ENCODE peak calls at places on chromosomes 3 and 15, in ten cellular contexts. One of them, this sample, is unnamed.

GRCh38 chr3:98954806-98955205 is 53.3 kb upstream of the DCBLD2 start:
- DNase-seq in fibroblast of the conjunctiva: no peak
- DNase-seq in activated naive CD4-positive, alpha-beta T cell treated with anti-CD3 and anti-CD28 coated beads, Interleukin-2, amount 50 U/mL, for 72 hours: no peak
- DNase-seq in CD4-positive, alpha-beta T cell: no peak
- DNase-seq in C1 segment of cervical spinal cord: no peak
- DNase-seq in NT2/D1: no peak
- DNase-seq in tibial artery: no peak
- DNase-seq in brain microvascular endothelial cell: no peak
- DNase-seq in NCI-H460: no peak
- DNase-seq in GM20000: no peak
- DNase-seq in this sample: no peak

GRCh38 chr3:18062289-18063025 is 320.0 kb upstream of the TBC1D5 start:
- DNase-seq in GM20000: no peak
- DNase-seq in brain microvascular endothelial cell: peak; percentile 24
- DNase-seq in tibial artery: no peak
- DNase-seq in NT2/D1: no peak
- DNase-seq in C1 segment of cervical spinal cord: no peak
- DNase-seq in activated naive CD4-positive, alpha-beta T cell treated with anti-CD3 and anti-CD28 coated beads, Interleukin-2, amount 50 U/mL, for 72 hours: no peak
- DNase-seq in fibroblast of the conjunctiva: no peak
- DNase-seq in CD4-positive, alpha-beta T cell: no peak
- DNase-seq in NCI-H460: no peak
- DNase-seq in this sample: no peak

GRCh38 chr15:67914537-67915373 is 74.9 kb upstream of the RNU6-1 start:
- DNase-seq in brain microvascular endothelial cell: peak; percentile 16
- DNase-seq in fibroblast of the conjunctiva: peak; percentile 56
- DNase-seq in GM20000: no peak
- DNase-seq in tibial artery: peak; percentile 90
- DNase-seq in CD4-positive, alpha-beta T cell: no peak
- DNase-seq in NCI-H460: peak; percentile 20
- DNase-seq in activated naive CD4-positive, alpha-beta T cell treated with anti-CD3 and anti-CD28 coated beads, Interleukin-2, amount 50 U/mL, for 72 hours: no peak
- DNase-seq in NT2/D1: no peak
- DNase-seq in C1 segment of cervical spinal cord: peak; percentile 4
- DNase-seq in this sample: no peak

GRCh38 chr3:152376351-152377183 is 107.8 kb downstream of the MBNL1 start:
- DNase-seq in tibial artery: peak; percentile 71
- DNase-seq in CD4-positive, alpha-beta T cell: no peak
- DNase-seq in fibroblast of the conjunctiva: peak; percentile 60
- DNase-seq in NCI-H460: peak; percentile 44
- DNase-seq in NT2/D1: no peak
- DNase-seq in activated naive CD4-positive, alpha-beta T cell treated with anti-CD3 and anti-CD28 coated beads, Interleukin-2, amount 50 U/mL, for 72 hours: no peak
- DNase-seq in brain microvascular endothelial cell: no peak
- DNase-seq in C1 segment of cervical spinal cord: no peak
- DNase-seq in GM20000: peak; percentile 23
- DNase-seq in this sample: no peak

GRCh38 chr3:42043116-42043796 is 47.9 kb upstream of the TRAK1 start:
- DNase-seq in GM20000: no peak
- DNase-seq in CD4-positive, alpha-beta T cell: no peak
- DNase-seq in brain microvascular endothelial cell: peak; percentile 93
- DNase-seq in tibial artery: no peak
- DNase-seq in C1 segment of cervical spinal cord: no peak
- DNase-seq in NT2/D1: peak; percentile 92
- DNase-seq in fibroblast of the conjunctiva: no peak
- DNase-seq in activated naive CD4-positive, alpha-beta T cell treated with anti-CD3 and anti-CD28 coated beads, Interleukin-2, amount 50 U/mL, for 72 hours: no peak
- DNase-seq in NCI-H460: no peak
- DNase-seq in this sample: no peak

GRCh38 chr15:52652984-52653383 is 26.2 kb downstream of the ATOSA start:
- DNase-seq in activated naive CD4-positive, alpha-beta T cell treated with anti-CD3 and anti-CD28 coated beads, Interleukin-2, amount 50 U/mL, for 72 hours: no peak
- DNase-seq in GM20000: no peak
- DNase-seq in NT2/D1: no peak
- DNase-seq in NCI-H460: peak; percentile 6
- DNase-seq in brain microvascular endothelial cell: peak; percentile 66
- DNase-seq in tibial artery: no peak
- DNase-seq in C1 segment of cervical spinal cord: no peak
- DNase-seq in CD4-positive, alpha-beta T cell: no peak
- DNase-seq in fibroblast of the conjunctiva: no peak
- DNase-seq in this sample: no peak

GRCh38 chr3:126431103-126431534 is 36.4 kb downstream of the CFAP100 start:
- DNase-seq in NT2/D1: no peak
- DNase-seq in C1 segment of cervical spinal cord: no peak
- DNase-seq in CD4-positive, alpha-beta T cell: no peak
- DNase-seq in GM20000: peak; percentile 80
- DNase-seq in activated naive CD4-positive, alpha-beta T cell treated with anti-CD3 and anti-CD28 coated beads, Interleukin-2, amount 50 U/mL, for 72 hours: no peak
- DNase-seq in fibroblast of the conjunctiva: no peak
- DNase-seq in brain microvascular endothelial cell: no peak
- DNase-seq in NCI-H460: no peak
- DNase-seq in tibial artery: no peak
- DNase-seq in this sample: no peak

GRCh38 chr3:164903820-164904451 is 174.4 kb downstream of the SI start:
- DNase-seq in brain microvascular endothelial cell: no peak
- DNase-seq in activated naive CD4-positive, alpha-beta T cell treated with anti-CD3 and anti-CD28 coated beads, Interleukin-2, amount 50 U/mL, for 72 hours: no peak
- DNase-seq in CD4-positive, alpha-beta T cell: no peak
- DNase-seq in fibroblast of the conjunctiva: no peak
- DNase-seq in NT2/D1: no peak
- DNase-seq in NCI-H460: no peak
- DNase-seq in tibial artery: no peak
- DNase-seq in C1 segment of cervical spinal cord: no peak
- DNase-seq in GM20000: no peak
- DNase-seq in this sample: no peak

GRCh38 chr3:140584549-140584948 is 93.3 kb upstream of the TRIM42 start:
- DNase-seq in fibroblast of the conjunctiva: no peak
- DNase-seq in activated naive CD4-positive, alpha-beta T cell treated with anti-CD3 and anti-CD28 coated beads, Interleukin-2, amount 50 U/mL, for 72 hours: no peak
- DNase-seq in NCI-H460: no peak
- DNase-seq in tibial artery: no peak
- DNase-seq in brain microvascular endothelial cell: no peak
- DNase-seq in CD4-positive, alpha-beta T cell: no peak
- DNase-seq in GM20000: no peak
- DNase-seq in NT2/D1: no peak
- DNase-seq in C1 segment of cervical spinal cord: no peak
- DNase-seq in this sample: no peak

GRCh38 chr3:184586871-184587270 is 25.3 kb downstream of the EPHB3 start:
- DNase-seq in fibroblast of the conjunctiva: no peak
- DNase-seq in C1 segment of cervical spinal cord: no peak
- DNase-seq in GM20000: no peak
- DNase-seq in brain microvascular endothelial cell: no peak
- DNase-seq in activated naive CD4-positive, alpha-beta T cell treated with anti-CD3 and anti-CD28 coated beads, Interleukin-2, amount 50 U/mL, for 72 hours: no peak
- DNase-seq in CD4-positive, alpha-beta T cell: no peak
- DNase-seq in NT2/D1: no peak
- DNase-seq in NCI-H460: no peak
- DNase-seq in tibial artery: no peak
- DNase-seq in this sample: no peak

GRCh38 chr15:33639968-33640367 is 328.3 kb upstream of the CHRM5 start:
- DNase-seq in activated naive CD4-positive, alpha-beta T cell treated with anti-CD3 and anti-CD28 coated beads, Interleukin-2, amount 50 U/mL, for 72 hours: no peak
- DNase-seq in brain microvascular endothelial cell: no peak
- DNase-seq in CD4-positive, alpha-beta T cell: no peak
- DNase-seq in NT2/D1: no peak
- DNase-seq in fibroblast of the conjunctiva: no peak
- DNase-seq in tibial artery: no peak
- DNase-seq in NCI-H460: no peak
- DNase-seq in C1 segment of cervical spinal cord: no peak
- DNase-seq in GM20000: no peak
- DNase-seq in this sample: no peak

GRCh38 chr15:63531586-63531985 is 27.2 kb downstream of the USP3 start:
- DNase-seq in activated naive CD4-positive, alpha-beta T cell treated with anti-CD3 and anti-CD28 coated beads, Interleukin-2, amount 50 U/mL, for 72 hours: no peak
- DNase-seq in brain microvascular endothelial cell: no peak
- DNase-seq in NCI-H460: no peak
- DNase-seq in GM20000: no peak
- DNase-seq in CD4-positive, alpha-beta T cell: no peak
- DNase-seq in fibroblast of the conjunctiva: no peak
- DNase-seq in tibial artery: no peak
- DNase-seq in C1 segment of cervical spinal cord: no peak
- DNase-seq in NT2/D1: no peak
- DNase-seq in this sample: no peak

GRCh38 chr3:14537590-14538450 is 2.3 kb downstream of the GRIP2 start:
- DNase-seq in activated naive CD4-positive, alpha-beta T cell treated with anti-CD3 and anti-CD28 coated beads, Interleukin-2, amount 50 U/mL, for 72 hours: no peak
- DNase-seq in GM20000: no peak
- DNase-seq in tibial artery: no peak
- DNase-seq in brain microvascular endothelial cell: no peak
- DNase-seq in fibroblast of the conjunctiva: no peak
- DNase-seq in NCI-H460: no peak
- DNase-seq in C1 segment of cervical spinal cord: no peak
- DNase-seq in CD4-positive, alpha-beta T cell: no peak
- DNase-seq in NT2/D1: no peak
- DNase-seq in this sample: no peak

GRCh38 chr3:114005406-114005987 is 50.8 kb downstream of the CCDC191 start:
- DNase-seq in C1 segment of cervical spinal cord: no peak
- DNase-seq in CD4-positive, alpha-beta T cell: no peak
- DNase-seq in fibroblast of the conjunctiva: no peak
- DNase-seq in NT2/D1: no peak
- DNase-seq in activated naive CD4-positive, alpha-beta T cell treated with anti-CD3 and anti-CD28 coated beads, Interleukin-2, amount 50 U/mL, for 72 hours: no peak
- DNase-seq in tibial artery: no peak
- DNase-seq in NCI-H460: no peak
- DNase-seq in brain microvascular endothelial cell: no peak
- DNase-seq in GM20000: peak; percentile 12
- DNase-seq in this sample: no peak

GRCh38 chr15:69755571-69756310 is 303.1 kb downstream of the RPLP1 start:
- DNase-seq in GM20000: peak; percentile 75
- DNase-seq in C1 segment of cervical spinal cord: no peak
- DNase-seq in activated naive CD4-positive, alpha-beta T cell treated with anti-CD3 and anti-CD28 coated beads, Interleukin-2, amount 50 U/mL, for 72 hours: peak; percentile 86
- DNase-seq in brain microvascular endothelial cell: no peak
- DNase-seq in NCI-H460: no peak
- DNase-seq in NT2/D1: no peak
- DNase-seq in tibial artery: no peak
- DNase-seq in CD4-positive, alpha-beta T cell: peak; percentile 72
- DNase-seq in fibroblast of the conjunctiva: no peak
- DNase-seq in this sample: no peak

GRCh38 chr3:4994144-4994730 is 15.0 kb downstream of the BHLHE40 start:
- DNase-seq in GM20000: no peak
- DNase-seq in activated naive CD4-positive, alpha-beta T cell treated with anti-CD3 and anti-CD28 coated beads, Interleukin-2, amount 50 U/mL, for 72 hours: no peak
- DNase-seq in NCI-H460: no peak
- DNase-seq in brain microvascular endothelial cell: peak; percentile 69
- DNase-seq in C1 segment of cervical spinal cord: no peak
- DNase-seq in CD4-positive, alpha-beta T cell: no peak
- DNase-seq in NT2/D1: no peak
- DNase-seq in tibial artery: no peak
- DNase-seq in fibroblast of the conjunctiva: no peak
- DNase-seq in this sample: no peak

GRCh38 chr3:39491733-39492350 is 24.4 kb downstream of the MOBP start:
- DNase-seq in brain microvascular endothelial cell: no peak
- DNase-seq in CD4-positive, alpha-beta T cell: no peak
- DNase-seq in GM20000: no peak
- DNase-seq in tibial artery: no peak
- DNase-seq in C1 segment of cervical spinal cord: no peak
- DNase-seq in fibroblast of the conjunctiva: no peak
- DNase-seq in activated naive CD4-positive, alpha-beta T cell treated with anti-CD3 and anti-CD28 coated beads, Interleukin-2, amount 50 U/mL, for 72 hours: no peak
- DNase-seq in NCI-H460: no peak
- DNase-seq in NT2/D1: no peak
- DNase-seq in this sample: no peak

GRCh38 chr3:147360936-147361670 is 45.2 kb downstream of the ZIC4 start:
- DNase-seq in activated naive CD4-positive, alpha-beta T cell treated with anti-CD3 and anti-CD28 coated beads, Interleukin-2, amount 50 U/mL, for 72 hours: no peak
- DNase-seq in CD4-positive, alpha-beta T cell: no peak
- DNase-seq in tibial artery: no peak
- DNase-seq in NCI-H460: no peak
- DNase-seq in C1 segment of cervical spinal cord: no peak
- DNase-seq in NT2/D1: no peak
- DNase-seq in GM20000: no peak
- DNase-seq in fibroblast of the conjunctiva: no peak
- DNase-seq in brain microvascular endothelial cell: peak; percentile 28
- DNase-seq in this sample: no peak

GRCh38 chr15:29233566-29233965 is 36.1 kb downstream of the NSMCE3 start:
- DNase-seq in activated naive CD4-positive, alpha-beta T cell treated with anti-CD3 and anti-CD28 coated beads, Interleukin-2, amount 50 U/mL, for 72 hours: no peak
- DNase-seq in fibroblast of the conjunctiva: no peak
- DNase-seq in C1 segment of cervical spinal cord: no peak
- DNase-seq in NT2/D1: no peak
- DNase-seq in GM20000: no peak
- DNase-seq in tibial artery: no peak
- DNase-seq in NCI-H460: no peak
- DNase-seq in brain microvascular endothelial cell: no peak
- DNase-seq in CD4-positive, alpha-beta T cell: no peak
- DNase-seq in this sample: no peak

GRCh38 chr3:53850895-53851294 is 4.5 kb downstream of the IL17RB start:
- DNase-seq in NT2/D1: no peak
- DNase-seq in fibroblast of the conjunctiva: peak; percentile 5
- DNase-seq in tibial artery: no peak
- DNase-seq in C1 segment of cervical spinal cord: no peak
- DNase-seq in activated naive CD4-positive, alpha-beta T cell treated with anti-CD3 and anti-CD28 coated beads, Interleukin-2, amount 50 U/mL, for 72 hours: no peak
- DNase-seq in CD4-positive, alpha-beta T cell: no peak
- DNase-seq in GM20000: no peak
- DNase-seq in brain microvascular endothelial cell: peak; percentile 6
- DNase-seq in NCI-H460: no peak
- DNase-seq in this sample: no peak

GRCh38 chr15:32717290-32718081 is at the start of gene GREM1:
- DNase-seq in brain microvascular endothelial cell: peak; percentile 48
- DNase-seq in GM20000: no peak
- DNase-seq in activated naive CD4-positive, alpha-beta T cell treated with anti-CD3 and anti-CD28 coated beads, Interleukin-2, amount 50 U/mL, for 72 hours: no peak
- DNase-seq in tibial artery: no peak
- DNase-seq in C1 segment of cervical spinal cord: peak; percentile 46
- DNase-seq in CD4-positive, alpha-beta T cell: no peak
- DNase-seq in fibroblast of the conjunctiva: no peak
- DNase-seq in NT2/D1: no peak
- DNase-seq in NCI-H460: no peak
- DNase-seq in this sample: peak; percentile 71

GRCh38 chr3:11059090-11059798 is 66.7 kb downstream of the SLC6A1 start:
- DNase-seq in C1 segment of cervical spinal cord: peak; percentile 56
- DNase-seq in fibroblast of the conjunctiva: peak; percentile 43
- DNase-seq in NCI-H460: peak; percentile 54
- DNase-seq in CD4-positive, alpha-beta T cell: no peak
- DNase-seq in brain microvascular endothelial cell: peak; percentile 73
- DNase-seq in tibial artery: peak; percentile 72
- DNase-seq in activated naive CD4-positive, alpha-beta T cell treated with anti-CD3 and anti-CD28 coated beads, Interleukin-2, amount 50 U/mL, for 72 hours: no peak
- DNase-seq in NT2/D1: peak; percentile 71
- DNase-seq in GM20000: peak; percentile 69
- DNase-seq in this sample: peak; percentile 71

GRCh38 chr3:9101286-9101685 is 138.0 kb upstream of the RAD18 start:
- DNase-seq in fibroblast of the conjunctiva: no peak
- DNase-seq in tibial artery: no peak
- DNase-seq in NT2/D1: no peak
- DNase-seq in GM20000: no peak
- DNase-seq in C1 segment of cervical spinal cord: peak; percentile 52
- DNase-seq in brain microvascular endothelial cell: no peak
- DNase-seq in CD4-positive, alpha-beta T cell: no peak
- DNase-seq in activated naive CD4-positive, alpha-beta T cell treated with anti-CD3 and anti-CD28 coated beads, Interleukin-2, amount 50 U/mL, for 72 hours: no peak
- DNase-seq in NCI-H460: no peak
- DNase-seq in this sample: no peak

GRCh38 chr3:113533534-113533892 is 1.2 kb downstream of the SIDT1 start:
- DNase-seq in tibial artery: no peak
- DNase-seq in activated naive CD4-positive, alpha-beta T cell treated with anti-CD3 and anti-CD28 coated beads, Interleukin-2, amount 50 U/mL, for 72 hours: no peak
- DNase-seq in GM20000: peak; percentile 56
- DNase-seq in brain microvascular endothelial cell: no peak
- DNase-seq in CD4-positive, alpha-beta T cell: no peak
- DNase-seq in NCI-H460: no peak
- DNase-seq in NT2/D1: no peak
- DNase-seq in fibroblast of the conjunctiva: no peak
- DNase-seq in C1 segment of cervical spinal cord: no peak
- DNase-seq in this sample: no peak

GRCh38 chr3:125054436-125055164 is 1.2 kb downstream of the HEG1 start:
- DNase-seq in brain microvascular endothelial cell: peak; percentile 42
- DNase-seq in NCI-H460: no peak
- DNase-seq in tibial artery: no peak
- DNase-seq in C1 segment of cervical spinal cord: peak; percentile 57
- DNase-seq in GM20000: peak; percentile 84
- DNase-seq in NT2/D1: no peak
- DNase-seq in CD4-positive, alpha-beta T cell: no peak
- DNase-seq in fibroblast of the conjunctiva: no peak
- DNase-seq in activated naive CD4-positive, alpha-beta T cell treated with anti-CD3 and anti-CD28 coated beads, Interleukin-2, amount 50 U/mL, for 72 hours: no peak
- DNase-seq in this sample: no peak

GRCh38 chr3:132342183-132342582 is 25.0 kb downstream of the ACP3 start:
- DNase-seq in NCI-H460: no peak
- DNase-seq in CD4-positive, alpha-beta T cell: no peak
- DNase-seq in C1 segment of cervical spinal cord: no peak
- DNase-seq in activated naive CD4-positive, alpha-beta T cell treated with anti-CD3 and anti-CD28 coated beads, Interleukin-2, amount 50 U/mL, for 72 hours: no peak
- DNase-seq in fibroblast of the conjunctiva: no peak
- DNase-seq in brain microvascular endothelial cell: no peak
- DNase-seq in GM20000: no peak
- DNase-seq in tibial artery: no peak
- DNase-seq in NT2/D1: no peak
- DNase-seq in this sample: no peak

GRCh38 chr3:127587876-127588275 is 2.7 kb downstream of the TPRA1 start:
- DNase-seq in tibial artery: no peak
- DNase-seq in brain microvascular endothelial cell: no peak
- DNase-seq in fibroblast of the conjunctiva: no peak
- DNase-seq in C1 segment of cervical spinal cord: no peak
- DNase-seq in GM20000: no peak
- DNase-seq in CD4-positive, alpha-beta T cell: no peak
- DNase-seq in NT2/D1: no peak
- DNase-seq in NCI-H460: no peak
- DNase-seq in activated naive CD4-positive, alpha-beta T cell treated with anti-CD3 and anti-CD28 coated beads, Interleukin-2, amount 50 U/mL, for 72 hours: no peak
- DNase-seq in this sample: no peak

GRCh38 chr15:82768414-82769081 is 37.3 kb downstream of the FSD2 start:
- DNase-seq in tibial artery: no peak
- DNase-seq in brain microvascular endothelial cell: peak; percentile 20
- DNase-seq in GM20000: no peak
- DNase-seq in NCI-H460: no peak
- DNase-seq in activated naive CD4-positive, alpha-beta T cell treated with anti-CD3 and anti-CD28 coated beads, Interleukin-2, amount 50 U/mL, for 72 hours: no peak
- DNase-seq in fibroblast of the conjunctiva: no peak
- DNase-seq in NT2/D1: no peak
- DNase-seq in C1 segment of cervical spinal cord: no peak
- DNase-seq in CD4-positive, alpha-beta T cell: no peak
- DNase-seq in this sample: no peak

This sample was measured in nucleus accumbens.